ENCODE peak calls at places on chromosomes 6 and 20, in four cellular contexts. One of them, this sample, is unnamed.

GRCh38 chr20:20213722-20214121 is 154.2 kb upstream of the INSM1 start:
- DNase-seq in lower lobe of right lung: no peak
- DNase-seq in cardiac muscle cell: no peak
- DNase-seq in sigmoid colon: no peak
- DNase-seq in this sample: no peak

GRCh38 chr6:39834278-39834677 is 42.1 kb downstream of the DAAM2 start:
- DNase-seq in lower lobe of right lung: no peak
- DNase-seq in cardiac muscle cell: no peak
- DNase-seq in sigmoid colon: no peak
- DNase-seq in this sample: peak

GRCh38 chr20:50528129-50528528 is 17.9 kb downstream of the PTPN1 start:
- DNase-seq in lower lobe of right lung: no peak
- DNase-seq in cardiac muscle cell: no peak
- DNase-seq in sigmoid colon: no peak
- DNase-seq in this sample: no peak

GRCh38 chr6:16729744-16730143 is 31.5 kb downstream of the ATXN1 start:
- DNase-seq in lower lobe of right lung: no peak
- DNase-seq in cardiac muscle cell: no peak
- DNase-seq in sigmoid colon: no peak
- DNase-seq in this sample: no peak

GRCh38 chr6:53771780-53772624 is 22.8 kb upstream of the LRRC1 start:
- DNase-seq in lower lobe of right lung: no peak
- DNase-seq in cardiac muscle cell: no peak
- DNase-seq in sigmoid colon: no peak
- DNase-seq in this sample: peak

GRCh38 chr6:35489995-35490791 is 6.7 kb downstream of the TEAD3 start:
- DNase-seq in lower lobe of right lung: peak
- DNase-seq in cardiac muscle cell: peak
- DNase-seq in sigmoid colon: peak
- DNase-seq in this sample: no peak

GRCh38 chr20:58545565-58546195 is 30.5 kb upstream of the APCDD1L start:
- DNase-seq in lower lobe of right lung: no peak
- DNase-seq in cardiac muscle cell: no peak
- DNase-seq in sigmoid colon: peak
- DNase-seq in this sample: no peak

GRCh38 chr6:46440133-46440532 is 51.1 kb downstream of the RCAN2 start:
- DNase-seq in lower lobe of right lung: no peak
- DNase-seq in cardiac muscle cell: no peak
- DNase-seq in sigmoid colon: no peak
- DNase-seq in this sample: no peak

GRCh38 chr6:12229332-12229731 is 60.8 kb upstream of the EDN1 start:
- DNase-seq in lower lobe of right lung: no peak
- DNase-seq in cardiac muscle cell: no peak
- DNase-seq in sigmoid colon: no peak
- DNase-seq in this sample: no peak

GRCh38 chr20:62361799-62362589 is 5.1 kb downstream of the LAMA5 start:
- DNase-seq in lower lobe of right lung: peak
- DNase-seq in cardiac muscle cell: no peak
- DNase-seq in sigmoid colon: peak
- DNase-seq in this sample: no peak

GRCh38 chr6:87944541-87944954 is 103.1 kb upstream of the SPACA1 start:
- DNase-seq in lower lobe of right lung: peak
- DNase-seq in cardiac muscle cell: peak
- DNase-seq in sigmoid colon: no peak
- DNase-seq in this sample: peak

GRCh38 chr6:52925042-52925441 is 15.5 kb upstream of the GSTA3 start:
- DNase-seq in lower lobe of right lung: no peak
- DNase-seq in cardiac muscle cell: no peak
- DNase-seq in sigmoid colon: no peak
- DNase-seq in this sample: no peak

GRCh38 chr6:49541210-49541724 is 9.2 kb upstream of the C6orf141 start:
- DNase-seq in lower lobe of right lung: no peak
- DNase-seq in cardiac muscle cell: peak
- DNase-seq in sigmoid colon: no peak
- DNase-seq in this sample: peak

GRCh38 chr6:109096198-109096597 is 891 bp downstream of the CEP57L1 start:
- DNase-seq in lower lobe of right lung: no peak
- DNase-seq in cardiac muscle cell: no peak
- DNase-seq in sigmoid colon: no peak
- DNase-seq in this sample: no peak

GRCh38 chr6:152309648-152310047 is 327.5 kb downstream of the SYNE1 start:
- DNase-seq in lower lobe of right lung: no peak
- DNase-seq in cardiac muscle cell: no peak
- DNase-seq in sigmoid colon: no peak
- DNase-seq in this sample: no peak

GRCh38 chr6:121627761-121628160 is 192.3 kb downstream of the GJA1 start:
- DNase-seq in lower lobe of right lung: no peak
- DNase-seq in cardiac muscle cell: no peak
- DNase-seq in sigmoid colon: no peak
- DNase-seq in this sample: no peak

GRCh38 chr6:161410736-161411135 is 136.9 kb upstream of the AGPAT4 start:
- DNase-seq in lower lobe of right lung: no peak
- DNase-seq in cardiac muscle cell: no peak
- DNase-seq in sigmoid colon: no peak
- DNase-seq in this sample: no peak

GRCh38 chr20:13420625-13421024 is 199.6 kb downstream of the ISM1 start:
- DNase-seq in lower lobe of right lung: no peak
- DNase-seq in cardiac muscle cell: no peak
- DNase-seq in sigmoid colon: no peak
- DNase-seq in this sample: no peak

GRCh38 chr6:36121752-36122494 is 8.4 kb upstream of the MAPK13 start:
- DNase-seq in lower lobe of right lung: no peak
- DNase-seq in cardiac muscle cell: no peak
- DNase-seq in sigmoid colon: peak
- DNase-seq in this sample: no peak

GRCh38 chr6:111846061-111846460 is 27.2 kb downstream of the FYN start:
- DNase-seq in lower lobe of right lung: no peak
- DNase-seq in cardiac muscle cell: no peak
- DNase-seq in sigmoid colon: no peak
- DNase-seq in this sample: no peak

GRCh38 chr20:58453391-58453790 is 61.8 kb downstream of the APCDD1L start:
- DNase-seq in lower lobe of right lung: no peak
- DNase-seq in cardiac muscle cell: no peak
- DNase-seq in sigmoid colon: no peak
- DNase-seq in this sample: no peak

GRCh38 chr6:119739776-119740175 is 390.2 kb upstream of the MAN1A1 start:
- DNase-seq in lower lobe of right lung: no peak
- DNase-seq in cardiac muscle cell: no peak
- DNase-seq in sigmoid colon: no peak
- DNase-seq in this sample: no peak

GRCh38 chr20:2386516-2387179 is 5.9 kb downstream of the TGM6 start:
- DNase-seq in lower lobe of right lung: no peak
- DNase-seq in cardiac muscle cell: peak
- DNase-seq in sigmoid colon: no peak
- DNase-seq in this sample: no peak

GRCh38 chr6:101114703-101115102 is 233.6 kb upstream of the ASCC3 start:
- DNase-seq in lower lobe of right lung: no peak
- DNase-seq in cardiac muscle cell: peak
- DNase-seq in sigmoid colon: no peak
- DNase-seq in this sample: peak

GRCh38 chr6:12386816-12387215 is 96.7 kb downstream of the EDN1 start:
- DNase-seq in lower lobe of right lung: no peak
- DNase-seq in cardiac muscle cell: no peak
- DNase-seq in sigmoid colon: no peak
- DNase-seq in this sample: no peak

GRCh38 chr6:44575644-44576043 is 188.1 kb downstream of the CDC5L start:
- DNase-seq in lower lobe of right lung: no peak
- DNase-seq in cardiac muscle cell: peak
- DNase-seq in sigmoid colon: no peak
- DNase-seq in this sample: no peak

GRCh38 chr6:150491131-150491795 is 108.4 kb upstream of the PLEKHG1 start:
- DNase-seq in lower lobe of right lung: no peak
- DNase-seq in cardiac muscle cell: peak
- DNase-seq in sigmoid colon: no peak
- DNase-seq in this sample: peak

GRCh38 chr6:105326216-105326615 is 76.7 kb downstream of the PREP start:
- DNase-seq in lower lobe of right lung: no peak
- DNase-seq in cardiac muscle cell: peak
- DNase-seq in sigmoid colon: no peak
- DNase-seq in this sample: no peak

GRCh38 chr6:163585932-163586437 is 171.5 kb downstream of the QKI start:
- DNase-seq in lower lobe of right lung: peak
- DNase-seq in cardiac muscle cell: peak
- DNase-seq in sigmoid colon: peak
- DNase-seq in this sample: peak

GRCh38 chr6:29685718-29686326 is 4.9 kb upstream of the ZFP57 start:
- DNase-seq in lower lobe of right lung: no peak
- DNase-seq in cardiac muscle cell: peak
- DNase-seq in sigmoid colon: no peak
- DNase-seq in this sample: no peak

GRCh38 chr6:6002005-6002808 is 4.5 kb downstream of the NRN1 start:
- DNase-seq in lower lobe of right lung: no peak
- DNase-seq in cardiac muscle cell: no peak
- DNase-seq in sigmoid colon: no peak
- DNase-seq in this sample: no peak

GRCh38 chr20:11754451-11754850 is 163.2 kb upstream of the BTBD3 start:
- DNase-seq in lower lobe of right lung: no peak
- DNase-seq in cardiac muscle cell: no peak
- DNase-seq in sigmoid colon: no peak
- DNase-seq in this sample: no peak

GRCh38 chr6:7203939-7204338 is 96.2 kb downstream of the RREB1 start:
- DNase-seq in lower lobe of right lung: no peak
- DNase-seq in cardiac muscle cell: no peak
- DNase-seq in sigmoid colon: no peak
- DNase-seq in this sample: no peak

GRCh38 chr6:40931927-40932326 is 107.1 kb downstream of the UNC5CL start:
- DNase-seq in lower lobe of right lung: no peak
- DNase-seq in cardiac muscle cell: no peak
- DNase-seq in sigmoid colon: no peak
- DNase-seq in this sample: no peak

GRCh38 chr20:61608275-61609085 is 356.4 kb downstream of the CDH4 start:
- DNase-seq in lower lobe of right lung: peak
- DNase-seq in cardiac muscle cell: peak
- DNase-seq in sigmoid colon: no peak
- DNase-seq in this sample: no peak

GRCh38 chr6:45783716-45784115 is 231.9 kb downstream of the CLIC5 start:
- DNase-seq in lower lobe of right lung: no peak
- DNase-seq in cardiac muscle cell: no peak
- DNase-seq in sigmoid colon: no peak
- DNase-seq in this sample: no peak

GRCh38 chr6:34132486-34133185 is 13.3 kb downstream of the GRM4 start:
- DNase-seq in lower lobe of right lung: no peak
- DNase-seq in cardiac muscle cell: peak
- DNase-seq in sigmoid colon: no peak
- DNase-seq in this sample: no peak

GRCh38 chr6:501891-502601 is 110.5 kb downstream of the IRF4 start:
- DNase-seq in lower lobe of right lung: no peak
- DNase-seq in cardiac muscle cell: no peak
- DNase-seq in sigmoid colon: no peak
- DNase-seq in this sample: no peak

DNA sequence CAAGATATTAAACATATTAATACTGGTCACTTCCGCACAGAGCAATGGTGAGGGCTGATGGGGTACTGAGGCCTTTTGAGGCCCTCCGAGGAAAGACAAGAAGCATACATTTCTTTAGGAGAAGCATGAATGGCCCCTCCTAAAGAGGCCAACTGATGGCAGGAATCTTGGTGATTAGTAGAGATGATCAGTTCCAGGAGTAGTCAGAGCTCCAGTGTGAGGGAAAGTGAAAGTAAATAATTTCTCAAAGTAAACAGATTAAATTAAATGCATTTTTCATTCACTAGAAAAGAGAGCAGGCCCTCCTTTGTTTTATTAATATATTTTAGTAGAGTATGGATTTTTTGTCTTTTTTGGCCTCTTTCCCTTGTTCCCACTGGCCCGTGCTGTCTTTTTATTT is 38.2 kb downstream of the NOX3 start:
- DNase-seq in lower lobe of right lung: no peak
- DNase-seq in cardiac muscle cell: no peak
- DNase-seq in sigmoid colon: no peak
- DNase-seq in this sample: no peak
- H3K4me3 ChIP-seq in lower lobe of right lung: no peak
- H3K4me3 ChIP-seq in cardiac muscle cell: no peak
- H3K4me3 ChIP-seq in sigmoid colon: no peak
- H3K4me3 ChIP-seq in this sample: no peak

DNA sequence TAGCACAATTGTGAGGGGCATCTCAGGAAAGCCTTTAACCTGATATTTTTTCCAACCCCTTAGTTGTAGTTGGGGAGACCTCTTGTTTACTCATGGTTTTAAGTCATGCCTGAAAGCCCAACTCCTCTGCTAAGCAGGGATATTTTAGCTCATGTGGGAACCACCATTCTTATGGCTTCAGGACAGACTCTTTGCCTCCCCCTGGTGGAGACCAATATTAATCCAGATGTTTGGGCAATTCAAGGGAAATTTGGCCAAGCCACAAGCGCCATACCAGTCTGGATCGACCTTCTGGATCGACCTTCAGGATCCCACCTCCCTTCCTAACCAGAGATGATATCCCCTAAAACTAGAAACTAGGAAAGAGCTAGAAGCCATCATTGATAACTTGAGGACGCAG is 211.2 kb downstream of the C6orf118 start:
- DNase-seq in lower lobe of right lung: no peak
- DNase-seq in cardiac muscle cell: peak
- DNase-seq in sigmoid colon: no peak
- DNase-seq in this sample: no peak
- TF ChIP-seq CTCF in lower lobe of right lung: no peak
- TF ChIP-seq CTCF in cardiac muscle cell: peak
- TF ChIP-seq CTCF in sigmoid colon: no peak
- TF ChIP-seq CTCF in this sample: peak

DNA sequence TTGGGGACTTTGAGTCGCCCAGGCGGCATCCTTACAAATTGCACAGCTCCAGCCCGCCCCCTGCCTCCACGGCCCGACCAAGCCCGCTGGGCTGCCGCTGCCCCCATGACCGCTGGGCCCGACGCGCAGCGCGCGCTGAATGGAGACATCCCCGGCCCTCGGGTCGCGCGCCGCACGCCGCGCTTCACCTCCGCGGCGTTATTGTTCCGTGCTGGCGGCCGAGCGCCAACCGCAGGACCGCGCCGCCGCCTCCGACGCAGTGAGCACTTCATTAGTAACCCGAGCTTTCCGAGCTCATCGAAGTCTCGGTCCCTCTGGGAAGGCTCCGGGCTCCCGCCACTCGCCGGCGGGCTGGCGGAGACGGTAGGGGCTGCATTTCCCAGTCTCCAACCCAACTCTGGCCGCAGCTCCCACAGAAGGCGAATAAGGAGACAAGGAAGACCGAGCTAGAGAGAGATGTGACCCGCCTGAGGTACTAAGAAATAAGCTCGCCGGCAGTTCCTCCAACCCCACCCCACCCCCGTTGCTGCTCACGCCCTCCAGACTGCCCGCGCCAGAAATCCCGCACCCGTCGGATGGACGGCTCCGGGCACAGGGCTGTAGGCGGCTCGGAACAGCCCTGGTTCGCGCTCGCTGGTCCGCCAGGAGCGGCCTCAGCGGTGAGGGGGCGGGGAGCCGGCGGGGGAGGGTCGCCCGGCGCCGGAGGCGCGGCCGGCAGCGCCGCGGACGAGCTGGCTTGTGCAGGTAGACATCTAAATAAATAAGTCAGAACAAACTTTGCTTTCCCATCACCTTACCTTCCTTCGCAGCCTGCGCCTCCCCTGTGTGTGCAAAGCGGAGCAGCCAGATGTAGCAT is 683 bp downstream of the EPHA7 start:
- DNase-seq in lower lobe of right lung: peak
- DNase-seq in cardiac muscle cell: peak
- DNase-seq in sigmoid colon: peak
- DNase-seq in this sample: no peak
- H3K4me3 ChIP-seq in lower lobe of right lung: peak
- H3K4me3 ChIP-seq in cardiac muscle cell: peak
- H3K4me3 ChIP-seq in sigmoid colon: peak
- H3K4me3 ChIP-seq in this sample: peak

GRCh38 chr20:63477061-63477616 is 4.7 kb upstream of the KCNQ2 start:
- DNase-seq in lower lobe of right lung: no peak
- DNase-seq in cardiac muscle cell: no peak
- DNase-seq in sigmoid colon: no peak
- DNase-seq in this sample: no peak
- TF ChIP-seq CTCF in lower lobe of right lung: no peak
- TF ChIP-seq CTCF in cardiac muscle cell: no peak
- TF ChIP-seq CTCF in sigmoid colon: no peak
- TF ChIP-seq CTCF in this sample: no peak